ENCODE peak calls at places on chromosomes 5 and 9, in four cellular contexts. D, W, L and T are unnamed samples.

GRCh38 chr9:121303456-121304451 is 35.8 kb downstream of the GSN start:
- DNase-seq in D (no peak), W (no peak), L (no peak), T (no peak)

GRCh38 chr5:102663771-102664530 is 91.2 kb upstream of the PAM start:
- DNase-seq in D (no peak), W (no peak), L (no peak), T (no peak)

GRCh38 chr5:170434953-170435605 is 45.9 kb upstream of the KCNMB1 start:
- DNase-seq in D (peak; percentile 64), W (peak; percentile 82), L (peak; percentile 61), T (peak; percentile 37)

GRCh38 chr5:157236423-157236822 is 29.5 kb upstream of the CYFIP2 start:
- DNase-seq in D (no peak), W (no peak), L (no peak), T (no peak)

GRCh38 chr5:115813719-115814118 is 2.7 kb downstream of the CDO1 start:
- DNase-seq in D (no peak), W (no peak), L (no peak), T (no peak)

GRCh38 chr9:129910628-129911567 is 75.6 kb downstream of the USP20 start:
- DNase-seq in D (no peak), W (no peak), L (no peak), T (peak; percentile 100)

GRCh38 chr5:54363669-54364068 is 53.3 kb upstream of the ARL15 start:
- DNase-seq in D (no peak), W (no peak), L (no peak), T (no peak)

GRCh38 chr9:102273952-102274351 is 535.5 kb upstream of the GRIN3A start:
- DNase-seq in D (no peak), W (no peak), L (no peak), T (no peak)

GRCh38 chr5:140600096-140600495 is 32.9 kb downstream of the CD14 start:
- DNase-seq in D (no peak), W (no peak), L (no peak), T (no peak)

GRCh38 chr5:390571-391491 is 52.1 kb upstream of the EXOC3 start:
- DNase-seq in D (no peak), W (peak; percentile 34), L (no peak), T (no peak)

GRCh38 chr5:45408067-45408466 is 288.1 kb downstream of the HCN1 start:
- DNase-seq in D (no peak), W (no peak), L (no peak), T (peak; percentile 22)

GRCh38 chr5:31122998-31123950 is 70.2 kb upstream of the CDH6 start:
- DNase-seq in D (no peak), W (no peak), L (no peak), T (peak; percentile 78)

GRCh38 chr5:53109041-53109435 is 519 bp downstream of the MOCS2 start:
- DNase-seq in D (peak; percentile 9), W (no peak), L (peak; percentile 5), T (no peak)

GRCh38 chr5:142925795-142926194 is 155.6 kb downstream of the ARHGAP26 start:
- DNase-seq in D (no peak), W (no peak), L (no peak), T (peak; percentile 91)

GRCh38 chr9:133106511-133107244 is 14.4 kb downstream of the RALGDS start:
- DNase-seq in D (no peak), W (no peak), L (no peak), T (no peak)

GRCh38 chr9:85172001-85172978 is 502.8 kb downstream of the NTRK2 start:
- DNase-seq in D (no peak), W (no peak), L (peak; percentile 13), T (no peak)

GRCh38 chr5:81545911-81546310 is 152.0 kb upstream of the ACOT12 start:
- DNase-seq in D (no peak), W (no peak), L (no peak), T (no peak)

GRCh38 chr5:86463339-86463738 is 154.4 kb upstream of the COX7C start:
- DNase-seq in D (no peak), W (peak; percentile 73), L (peak; percentile 80), T (no peak)

GRCh38 chr9:127614961-127615360 is 2.9 kb downstream of the STXBP1 start:
- DNase-seq in D (no peak), W (no peak), L (no peak), T (no peak)

GRCh38 chr5:7269591-7270274 is 126.2 kb upstream of the ADCY2 start:
- DNase-seq in D (no peak), W (no peak), L (peak; percentile 84), T (no peak)

GRCh38 chr9:35650341-35651158 is at the start of gene SIT1:
- DNase-seq in D (no peak), W (no peak), L (no peak), T (no peak)

GRCh38 chr5:104430977-104431620 is 868.5 kb upstream of the NUDT12 start:
- DNase-seq in D (no peak), W (no peak), L (no peak), T (peak; percentile 11)

GRCh38 chr5:134161712-134162395 is 14.9 kb downstream of the SKP1 start:
- DNase-seq in D (no peak), W (no peak), L (no peak), T (no peak)

GRCh38 chr5:52709171-52709925 is 78.4 kb upstream of the ITGA1 start:
- DNase-seq in D (no peak), W (no peak), L (no peak), T (peak; percentile 42)

GRCh38 chr5:6636293-6636692 is 3.1 kb downstream of the SRD5A1 start:
- DNase-seq in D (no peak), W (no peak), L (no peak), T (no peak)

GRCh38 chr9:71668717-71669116 is 99.6 kb downstream of the CEMIP2 start:
- DNase-seq in D (no peak), W (no peak), L (no peak), T (no peak)

GRCh38 chr5:156623381-156624040 is 226.6 kb upstream of the PPP1R2B start:
- DNase-seq in D (no peak), W (no peak), L (no peak), T (no peak)

GRCh38 chr9:114060711-114061110 is 17.4 kb downstream of the AMBP start:
- DNase-seq in D (no peak), W (no peak), L (no peak), T (no peak)

GRCh38 chr5:52725781-52726180 is 61.9 kb upstream of the ITGA1 start:
- DNase-seq in D (no peak), W (no peak), L (no peak), T (no peak)

GRCh38 chr5:154476343-154477213 is 1.4 kb downstream of the HAND1 start:
- DNase-seq in D (no peak), W (peak; percentile 65), L (peak; percentile 59), T (no peak)

GRCh38 chr9:137589441-137590122 is 730 bp downstream of the ZMYND19 start:
- DNase-seq in D (no peak), W (no peak), L (no peak), T (no peak)
- H2BK120ac ChIP-seq in D (no peak overlapping the region), W (no peak overlapping the region), L (no peak overlapping the region), T (no peak overlapping the region)

GRCh38 chr9:17138503-17138902 is 3.7 kb downstream of the CNTLN start:
- DNase-seq in D (no peak), W (no peak), L (no peak), T (no peak)
- H2BK120ac ChIP-seq in D (no peak overlapping the region), W (no peak overlapping the region), L (no peak overlapping the region), T (no peak overlapping the region)

GRCh38 chr9:86734762-86735161 is 212.5 kb downstream of the GAS1 start:
- DNase-seq in D (no peak), W (no peak), L (no peak), T (peak; percentile 83)

GRCh38 chr9:86731511-86731993 is 215.8 kb downstream of the GAS1 start:
- DNase-seq in D (no peak), W (no peak), L (no peak), T (peak; percentile 78)

GRCh38 chr9:86732514-86732913 is 214.8 kb downstream of the GAS1 start:
- DNase-seq in D (no peak), W (no peak), L (no peak), T (peak; percentile 92)

GRCh38 chr9:86733929-86734328 is 213.4 kb downstream of the GAS1 start:
- DNase-seq in D (no peak), W (no peak), L (no peak), T (no peak)

DNA sequence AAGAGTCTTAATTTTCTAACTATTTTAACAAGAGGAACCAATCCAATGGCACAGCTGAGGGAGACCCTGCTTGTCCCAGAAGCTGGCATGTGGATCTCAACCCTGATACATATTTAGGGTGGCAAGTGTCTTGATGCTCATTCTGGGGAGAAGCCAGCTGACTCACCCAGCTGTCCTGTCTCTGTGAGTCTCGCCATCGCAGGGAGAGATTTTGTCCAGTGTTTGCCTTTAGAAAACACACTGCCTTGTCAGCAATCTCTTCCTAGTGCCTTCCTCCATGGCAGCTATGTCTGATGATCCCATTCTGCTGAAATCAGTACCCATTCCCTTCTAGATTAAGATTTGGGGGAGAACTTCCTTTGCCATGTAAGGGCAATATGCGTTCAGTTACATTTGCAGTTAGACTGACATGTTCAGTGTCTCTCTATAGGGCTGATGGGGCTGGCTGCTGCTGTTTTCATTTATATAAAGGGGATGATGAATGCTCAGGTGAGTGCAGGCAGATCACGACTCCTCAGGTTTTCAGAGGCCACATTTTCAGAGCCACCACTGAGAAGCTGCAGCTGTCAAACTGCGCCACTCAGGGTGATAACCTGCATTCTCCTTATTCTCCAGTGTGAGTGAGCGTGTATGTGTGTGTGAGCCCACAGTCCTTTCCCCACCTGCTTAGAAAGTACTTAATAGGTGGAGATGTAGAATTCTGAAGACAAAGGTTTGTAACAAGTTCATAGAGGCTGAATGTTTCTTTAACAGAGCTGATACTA is 217.0 kb downstream of the GAS1 start:
- DNase-seq in D (no peak), W (no peak), L (no peak), T (peak; percentile 39)
- H2BK120ac ChIP-seq in D (no peak overlapping the region), W (no peak overlapping the region), L (no peak overlapping the region), T (no peak overlapping the region)

DNA sequence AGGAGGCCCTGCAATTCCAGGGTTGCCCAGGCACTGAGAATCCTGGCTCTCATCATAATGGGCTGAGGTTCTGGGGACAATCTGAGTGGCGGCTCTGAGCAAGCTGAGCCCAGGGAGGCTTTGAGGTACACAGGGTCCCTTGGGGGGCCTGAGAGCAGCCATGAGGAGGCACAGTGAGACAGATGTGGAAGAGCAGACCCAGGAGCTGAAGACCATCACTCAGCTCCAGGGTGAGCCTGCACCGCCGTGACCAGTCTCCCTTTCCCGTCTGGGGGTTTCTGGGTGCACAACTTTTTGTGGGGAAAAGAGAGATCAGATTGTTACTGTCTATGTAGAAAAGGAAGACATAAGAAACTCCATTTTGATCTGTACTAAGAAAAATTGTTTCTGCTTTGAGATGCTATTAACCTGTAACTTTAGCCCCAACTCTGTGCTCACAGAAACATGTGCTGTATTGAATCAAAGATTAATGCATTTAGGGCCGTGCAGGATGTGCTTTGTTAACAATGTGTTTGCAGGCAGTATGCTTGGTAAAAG is at the start of gene CCDC183:
- DNase-seq in D (no peak), W (no peak), L (no peak), T (no peak)
- H2BK120ac ChIP-seq in D (peak within 1 kb of the TSS; percentile 44), W (no peak within 1 kb of the TSS), L (peak within 1 kb of the TSS; percentile 1), T (no peak within 1 kb of the TSS)

GRCh38 chr5:136772541-136772940 is 407.2 kb upstream of the TRPC7 start:
- DNase-seq in D (no peak), W (no peak), L (no peak), T (no peak)

GRCh38 chr5:136768457-136768856 is 403.1 kb upstream of the TRPC7 start:
- DNase-seq in D (no peak), W (no peak), L (no peak), T (no peak)

GRCh38 chr5:136766456-136766855 is 401.1 kb upstream of the TRPC7 start:
- DNase-seq in D (no peak), W (no peak), L (peak; percentile 42), T (no peak)

GRCh38 chr5:136769900-136770684 is 404.7 kb upstream of the TRPC7 start:
- DNase-seq in D (peak; percentile 64), W (peak; percentile 86), L (peak; percentile 90), T (peak; percentile 50)

GRCh38 chr5:136769093-136769492 is 403.7 kb upstream of the TRPC7 start:
- DNase-seq in D (no peak), W (no peak), L (no peak), T (no peak)
- H2BK120ac ChIP-seq in D (no peak overlapping the region), W (no peak overlapping the region), L (no peak overlapping the region), T (no peak overlapping the region)